ENCODE peak calls at places on chromosomes 11 and 22, in four cellular contexts. D, I, S and B are unnamed samples.

GRCh38 chr11:100340416-100341323 is 346.4 kb upstream of the ARHGAP42 start:
- DNase-seq in D (no peak), I (no peak), S (no peak), B (no peak)

GRCh38 chr11:19834761-19835160 is 122.1 kb downstream of the NAV2 start:
- DNase-seq in D (no peak), I (peak; percentile 17), S (no peak), B (no peak)

GRCh38 chr11:92227233-92227593 is 2.6 kb downstream of the FAT3 start:
- DNase-seq in D (peak; percentile 59), I (no peak), S (no peak), B (peak; percentile 44)

GRCh38 chr22:39215070-39215396 is 29.7 kb downstream of the PDGFB start:
- DNase-seq in D (no peak), I (no peak), S (no peak), B (no peak)

GRCh38 chr11:6320411-6321207 is at the start of gene CAVIN3:
- DNase-seq in D (peak; percentile 59), I (peak; percentile 85), S (peak; percentile 94), B (peak; percentile 79)

GRCh38 chr11:72578051-72578450 is 96.2 kb downstream of the PDE2A start:
- DNase-seq in D (no peak), I (no peak), S (no peak), B (no peak)

GRCh38 chr11:109405671-109406070 is 16.3 kb upstream of the C11orf87 start:
- DNase-seq in D (no peak), I (peak; percentile 73), S (no peak), B (no peak)

GRCh38 chr11:130588471-130588870 is 140.0 kb downstream of the ADAMTS15 start:
- DNase-seq in D (no peak), I (no peak), S (no peak), B (no peak)

GRCh38 chr11:59556115-59556882 is 45.0 kb downstream of the OR4D9 start:
- DNase-seq in D (peak; percentile 74), I (peak; percentile 93), S (peak; percentile 89), B (peak; percentile 78)

GRCh38 chr11:117614695-117615094 is 182.3 kb downstream of the DSCAML1 start:
- DNase-seq in D (no peak), I (no peak), S (no peak), B (peak; percentile 53)

GRCh38 chr11:75023446-75024067 is 34.8 kb downstream of the NEU3 start:
- DNase-seq in D (no peak), I (peak; percentile 17), S (no peak), B (peak; percentile 17)

GRCh38 chr11:12435264-12435663 is 57.9 kb downstream of the PARVA start:
- DNase-seq in D (no peak), I (no peak), S (no peak), B (no peak)

GRCh38 chr11:6027501-6027900 is 3.1 kb downstream of the OR56A1 start:
- DNase-seq in D (no peak), I (no peak), S (no peak), B (no peak)

GRCh38 chr11:131504199-131504949 is 134.0 kb downstream of the NTM start:
- DNase-seq in D (peak; percentile 32), I (no peak), S (no peak), B (peak; percentile 82)

GRCh38 chr11:102849319-102849718 is 5.9 kb upstream of the MMP3 start:
- DNase-seq in D (no peak), I (peak; percentile 45), S (peak; percentile 18), B (no peak)

GRCh38 chr11:36449566-36450390 is 60.3 kb downstream of the TRAF6 start:
- DNase-seq in D (no peak), I (no peak), S (peak; percentile 27), B (peak; percentile 5)

GRCh38 chr22:20905415-20906386 is 11.5 kb upstream of the CRKL start:
- DNase-seq in D (no peak), I (no peak), S (no peak), B (no peak)

GRCh38 chr11:8593935-8594909 is at the start of gene STK33:
- DNase-seq in D (peak; percentile 69), I (no peak), S (peak; percentile 13), B (peak; percentile 86)

GRCh38 chr11:1483445-1483961 is 3.1 kb downstream of the MOB2 start:
- DNase-seq in D (no peak), I (no peak), S (no peak), B (no peak)

GRCh38 chr22:20606041-20606783 is 98.8 kb downstream of the MED15 start:
- DNase-seq in D (peak; percentile 48), I (peak; percentile 59), S (peak; percentile 66), B (peak; percentile 95)

GRCh38 chr22:35517769-35518530 is 22.7 kb upstream of the RASD2 start:
- DNase-seq in D (no peak), I (no peak), S (no peak), B (no peak)

GRCh38 chr11:103871923-103872551 is 164.4 kb upstream of the DDI1 start:
- DNase-seq in D (no peak), I (no peak), S (no peak), B (no peak)

GRCh38 chr22:28203286-28203685 is 284.2 kb upstream of the PITPNB start:
- DNase-seq in D (no peak), I (no peak), S (no peak), B (no peak)

GRCh38 chr22:17237031-17237668 is 17.9 kb upstream of the ADA2 start:
- DNase-seq in D (no peak), I (no peak), S (no peak), B (no peak)

GRCh38 chr11:66685276-66686099 is 7.8 kb upstream of the RBM4B start:
- DNase-seq in D (no peak), I (no peak), S (no peak), B (no peak)

GRCh38 chr11:76371170-76371569 is 9.8 kb downstream of the THAP12 start:
- DNase-seq in D (no peak), I (peak; percentile 94), S (peak; percentile 93), B (no peak)

GRCh38 chr11:134920851-134921608 is 509.0 kb upstream of the B3GAT1 start:
- DNase-seq in D (no peak), I (no peak), S (no peak), B (no peak)

GRCh38 chr11:66313321-66314185 is 3.3 kb downstream of the CD248 start:
- DNase-seq in D (peak; percentile 51), I (peak; percentile 40), S (peak; percentile 63), B (peak; percentile 77)

GRCh38 chr11:35875063-35875462 is 68.8 kb upstream of the LDLRAD3 start:
- DNase-seq in D (no peak), I (no peak), S (no peak), B (no peak)

DNA sequence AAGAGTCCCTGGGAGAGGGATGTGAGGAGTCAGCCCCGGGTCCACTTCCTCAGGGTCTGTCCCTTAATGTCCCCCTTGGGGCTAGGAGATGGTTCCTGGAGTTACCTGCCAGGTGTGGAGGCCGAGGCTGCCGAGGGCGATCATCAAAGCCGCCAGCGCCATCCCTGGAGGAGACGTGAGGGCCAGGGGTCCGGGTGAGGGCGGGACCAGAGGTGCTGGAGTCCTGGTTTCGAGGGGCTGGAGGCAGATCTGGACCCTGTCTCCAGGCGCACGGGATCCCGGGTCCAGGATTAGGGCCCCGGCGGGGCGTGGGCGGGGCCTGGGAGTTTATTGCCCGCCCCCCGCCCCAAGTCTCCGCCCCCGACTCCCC is at the start of gene ART5:
- DNase-seq in D (no peak), I (no peak), S (no peak), B (no peak)
- H2BK15ac ChIP-seq in D (peak within 1 kb of the TSS; percentile 84), I (no peak within 1 kb of the TSS), S (peak within 1 kb of the TSS; percentile 2), B (no peak within 1 kb of the TSS)

GRCh38 chr22:40233886-40234285 is 56.2 kb downstream of the TNRC6B start:
- DNase-seq in D (no peak), I (no peak), S (no peak), B (no peak)
- H2BK15ac ChIP-seq in D (no peak overlapping the region), I (no peak overlapping the region), S (no peak overlapping the region), B (no peak overlapping the region)

GRCh38 chr11:64410396-64410718 is 51.4 kb downstream of the RPS6KA4 start:
- DNase-seq in D (no peak), I (no peak), S (no peak), B (no peak)
- H2BK15ac ChIP-seq in D (no peak overlapping the region), I (no peak overlapping the region), S (no peak overlapping the region), B (no peak overlapping the region)

DNA sequence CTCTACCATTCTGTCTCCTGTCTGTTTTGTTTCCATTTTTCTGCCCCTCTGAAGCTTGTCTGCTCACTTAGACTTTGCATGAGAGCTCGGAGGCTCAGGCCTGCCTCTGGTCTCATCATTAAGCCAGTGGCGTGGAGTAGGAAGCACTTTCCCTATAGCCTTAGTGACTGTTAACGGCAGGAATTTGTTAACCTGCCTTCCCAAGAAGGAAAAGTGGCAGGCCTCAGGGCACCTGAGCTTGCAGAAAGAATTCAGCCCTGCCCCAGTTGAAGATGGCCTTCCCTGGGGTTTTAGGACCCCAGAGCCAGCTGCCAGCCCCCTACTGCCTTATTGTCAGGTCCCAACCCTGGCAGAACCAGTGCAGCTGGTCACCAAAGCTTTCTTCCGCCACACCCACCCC is 93.2 kb downstream of the PKNOX2 start:
- DNase-seq in D (no peak), I (no peak), S (no peak), B (no peak)
- H2BK15ac ChIP-seq in D (no peak overlapping the region), I (no peak overlapping the region), S (peak overlapping the region; percentile 2), B (no peak overlapping the region)

GRCh38 chr22:48071828-48072227 is 1309.4 kb downstream of the TBC1D22A start:
- DNase-seq in D (no peak), I (no peak), S (no peak), B (no peak)
- H2BK15ac ChIP-seq in D (no peak overlapping the region), I (no peak overlapping the region), S (no peak overlapping the region), B (no peak overlapping the region)

GRCh38 chr11:45755281-45755859 is 49.6 kb upstream of the SLC35C1 start:
- DNase-seq in D (no peak), I (no peak), S (no peak), B (no peak)

GRCh38 chr11:45754746-45755145 is 50.2 kb upstream of the SLC35C1 start:
- DNase-seq in D (no peak), I (no peak), S (peak; percentile 25), B (no peak)

GRCh38 chr11:45756384-45757010 is 48.5 kb upstream of the SLC35C1 start:
- DNase-seq in D (no peak), I (no peak), S (no peak), B (no peak)

GRCh38 chr11:45754261-45754709 is 50.7 kb upstream of the SLC35C1 start:
- DNase-seq in D (no peak), I (peak; percentile 2), S (peak; percentile 29), B (no peak)

DNA sequence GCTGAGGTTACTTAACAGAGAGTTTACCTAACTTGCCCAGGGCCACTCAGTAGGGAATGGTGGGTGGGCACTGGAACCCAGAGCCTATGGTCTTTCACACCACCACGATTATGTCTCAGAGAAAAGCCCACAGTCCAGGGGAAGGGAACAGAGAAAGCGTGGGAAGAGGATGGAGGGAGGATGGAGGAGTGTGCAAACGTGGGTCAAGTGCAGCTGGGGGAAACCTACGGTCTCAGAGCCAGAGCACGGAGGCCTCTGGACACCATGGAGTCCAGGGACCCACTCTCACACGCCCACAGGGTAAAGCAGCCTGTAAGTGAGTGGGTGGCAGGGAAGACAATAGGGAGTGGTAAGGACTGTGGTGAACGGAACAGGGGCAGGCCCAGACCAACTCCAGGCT is 47.3 kb upstream of the SLC35C1 start:
- DNase-seq in D (no peak), I (no peak), S (no peak), B (no peak)
- H2BK15ac ChIP-seq in D (no peak overlapping the region), I (no peak overlapping the region), S (no peak overlapping the region), B (no peak overlapping the region)

GRCh38 chr11:4644233-4644632 is 451 bp downstream of the OR51E1 start:
- DNase-seq in D (no peak), I (no peak), S (no peak), B (no peak)
- H2BK15ac ChIP-seq in D (no peak overlapping the region), I (no peak overlapping the region), S (no peak overlapping the region), B (no peak overlapping the region)